ENCODE peak calls at places on chromosomes 6 and 20, in seven cellular contexts. C is AG10803, T is NCI-H1694, X is heart left ventricle, P is A172, R is anterior cingulate cortex, F is A673. A is an unnamed sample.

GRCh38 chr20:11917663-11918062 is at the start of gene BTBD3:
- DNase-seq in C (peak), T (peak), X (peak), P (no peak), R (no peak), F (no peak), A (peak)

GRCh38 chr6:137266032-137266586 is 46.9 kb upstream of the IFNGR1 start:
- DNase-seq in C (no peak), T (no peak), X (no peak), P (no peak), R (no peak), F (no peak), A (no peak)

GRCh38 chr6:33683051-33683571 is 28.4 kb downstream of the UQCC2 start:
- DNase-seq in C (no peak), T (no peak), X (no peak), P (peak), R (peak), F (no peak), A (no peak)

GRCh38 chr20:58150772-58151171 is 77.7 kb downstream of the ANKRD60 start:
- DNase-seq in C (no peak), T (no peak), X (no peak), P (no peak), R (no peak), F (no peak), A (no peak)

GRCh38 chr6:121666809-121667208 is 231.4 kb downstream of the GJA1 start:
- DNase-seq in C (peak), T (no peak), X (no peak), P (peak), R (no peak), F (peak), A (no peak)

GRCh38 chr6:17200395-17200794 is 80.8 kb upstream of the RBM24 start:
- DNase-seq in C (no peak), T (no peak), X (no peak), P (no peak), R (no peak), F (no peak), A (no peak)

GRCh38 chr20:44969320-44969879 is 3.1 kb downstream of the STK4 start:
- DNase-seq in C (no peak), T (no peak), X (no peak), P (no peak), R (no peak), F (no peak), A (no peak)

GRCh38 chr6:10373642-10374359 is 41.1 kb downstream of the TFAP2A start:
- DNase-seq in C (peak), T (no peak), X (no peak), P (peak), R (no peak), F (no peak), A (no peak)

GRCh38 chr6:81226957-81227356 is 525.5 kb downstream of the TENT5A start:
- DNase-seq in C (no peak), T (no peak), X (no peak), P (no peak), R (no peak), F (no peak), A (no peak)